ENCODE peak calls at places on chromosome 12, in four cellular contexts. B is RPMI7951; T is stimulated activated CD8-positive, alpha-beta memory T cell treated with anti-CD3 and anti-CD28 coated beads, Interleukin-2, amount 100 ng/mL, for 48 hours; S is glomerular endothelial cell. U is an unnamed sample.
A peak's percentile ranks its signal among the peaks of the same experiment; 100 is the strongest.

GRCh38 chr12:80679346-80680131 is 27.9 kb upstream of the MYF6 start:
- DNase-seq in S (no peak), B (no peak), T (no peak), U (no peak)

GRCh38 chr12:63302269-63302940 is 151.4 kb upstream of the AVPR1A start:
- DNase-seq in B (peak; percentile 75), S (no peak), T (no peak), U (no peak)

GRCh38 chr12:28191690-28192089 is 1.4 kb downstream of the CCDC91 start:
- DNase-seq in S (no peak), T (no peak), B (peak; percentile 15), U (no peak)

GRCh38 chr12:111570090-111570961 is 28.8 kb downstream of the ATXN2 start:
- DNase-seq in S (peak; percentile 58), B (peak; percentile 80), T (no peak), U (no peak)

GRCh38 chr12:121455766-121456420 is 56.0 kb downstream of the RNF34 start:
- DNase-seq in T (no peak), B (no peak), S (no peak), U (no peak)

GRCh38 chr12:25983625-25984024 is 25.1 kb downstream of the RASSF8 start:
- DNase-seq in T (no peak), S (no peak), B (no peak), U (no peak)

GRCh38 chr12:111446044-111446581 is 40.4 kb downstream of the SH2B3 start:
- DNase-seq in S (peak; percentile 84), B (peak; percentile 90), T (no peak), U (peak; percentile 22)

GRCh38 chr12:86148612-86149011 is 107.6 kb downstream of the MGAT4C start:
- DNase-seq in S (no peak), B (no peak), T (no peak), U (no peak)

GRCh38 chr12:3628629-3629028 is 124.3 kb downstream of the CRACR2A start:
- DNase-seq in T (no peak), B (no peak), S (no peak), U (no peak)

GRCh38 chr12:42104784-42105183 is 39.9 kb downstream of the GXYLT1 start:
- DNase-seq in T (no peak), S (no peak), B (no peak), U (no peak)

GRCh38 chr12:47223848-47224213 is 144.1 kb upstream of the AMIGO2 start:
- DNase-seq in B (no peak), S (no peak), T (no peak), U (no peak)

GRCh38 chr12:9843416-9843815 is 16.1 kb downstream of the KLRF1 start:
- DNase-seq in T (no peak), B (no peak), S (no peak), U (no peak)

GRCh38 chr12:51884676-51885229 is 3.1 kb upstream of the ANKRD33 start:
- DNase-seq in T (no peak), S (no peak), B (peak; percentile 53), U (no peak)

GRCh38 chr12:68932123-68932700 is 759 bp downstream of the CPM start:
- DNase-seq in S (no peak), T (no peak), B (no peak), U (no peak)

GRCh38 chr12:120229071-120229582 is 28.2 kb upstream of the RPLP0 start:
- DNase-seq in S (no peak), B (no peak), T (no peak), U (peak; percentile 73)

GRCh38 chr12:116459501-116459900 is 99.7 kb upstream of the MAP1LC3B2 start:
- DNase-seq in S (no peak), T (no peak), B (no peak), U (no peak)

GRCh38 chr12:26028953-26029740 is 70.7 kb downstream of the RASSF8 start:
- DNase-seq in S (peak; percentile 36), B (peak; percentile 37), T (no peak), U (peak; percentile 34)

GRCh38 chr12:10068634-10069033 is 30.2 kb downstream of the CLEC1A start:
- DNase-seq in B (no peak), S (peak; percentile 31), T (no peak), U (no peak)

GRCh38 chr12:115383668-115384067 is 699.7 kb upstream of the TBX3 start:
- DNase-seq in S (no peak), T (no peak), B (peak; percentile 23), U (no peak)

GRCh38 chr12:32367381-32367780 is 32.0 kb upstream of the FGD4 start:
- DNase-seq in B (no peak), T (no peak), S (no peak), U (no peak)

GRCh38 chr12:99201906-99202645 is 445.5 kb upstream of the GARIN6 start:
- DNase-seq in T (no peak), B (no peak), S (no peak), U (no peak)

GRCh38 chr12:104579716-104580495 is 123.2 kb downstream of the CHST11 start:
- DNase-seq in B (peak; percentile 44), T (no peak), S (no peak), U (no peak)

GRCh38 chr12:12070674-12071661 is at the start of gene BCL2L14:
- DNase-seq in B (peak; percentile 3), S (no peak), T (no peak), U (no peak)

GRCh38 chr12:20194171-20194570 is 174.2 kb upstream of the PDE3A start:
- DNase-seq in S (no peak), T (no peak), B (peak; percentile 61), U (no peak)

GRCh38 chr12:31303466-31303865 is 22.5 kb downstream of the SINHCAF start:
- DNase-seq in B (no peak), T (no peak), S (no peak), U (no peak)